ENCODE peak calls at places on chromosome 20, in eight cellular contexts. N is fibroblast of lung, J is mesendoderm, A is PC-9, Y is cardiac muscle cell, B is left ventricle myocardium inferior, G is tibial nerve, X is uterus. U is an unnamed sample. For H3K27me3, the result is how much of the 10 kb centered on the place peaks cover.

GRCh38 chr20:684676-685319 is 9.2 kb upstream of the SCRT2 start:
- DNase-seq in X (no peak), N (no peak), B (no peak), G (no peak), Y (no peak), J (no peak), A (no peak), U (no peak)

GRCh38 chr20:18749528-18749927 is 64.1 kb upstream of the SCP2D1 start:
- DNase-seq in G (no peak), N (no peak), A (no peak), B (no peak), X (no peak), Y (no peak), J (no peak), U (no peak)

GRCh38 chr20:3473944-3474343 is 3.1 kb downstream of the ATRN start:
- DNase-seq in Y (no peak), B (no peak), X (no peak), G (no peak), A (no peak), N (no peak), J (no peak), U (no peak)

GRCh38 chr20:60054716-60055371 is 96.6 kb downstream of the CDH26 start:
- DNase-seq in B (no peak), J (no peak), N (no peak), Y (no peak), X (no peak), A (no peak), G (no peak), U (peak)

GRCh38 chr20:2125474-2126112 is 24.0 kb downstream of the STK35 start:
- DNase-seq in Y (no peak), J (no peak), B (peak), X (no peak), A (no peak), N (no peak), G (no peak), U (no peak)

GRCh38 chr20:8267009-8267408 is 134.9 kb downstream of the PLCB1 start:
- DNase-seq in G (no peak), J (no peak), X (no peak), A (no peak), N (no peak), Y (no peak), B (no peak), U (no peak)

GRCh38 chr20:33232486-33233072 is 3.2 kb upstream of the BPIFA1 start:
- DNase-seq in X (no peak), N (no peak), A (no peak), J (no peak), B (no peak), Y (peak), G (no peak), U (no peak)

GRCh38 chr20:14342910-14343309 is 5.5 kb upstream of the FLRT3 start:
- DNase-seq in N (no peak), J (no peak), B (no peak), Y (peak), X (no peak), G (no peak), A (no peak), U (no peak)

GRCh38 chr20:52294106-52294628 is 102.6 kb upstream of the ZFP64 start:
- DNase-seq in N (peak), Y (no peak), X (no peak), A (no peak), B (no peak), G (no peak), J (no peak), U (no peak)

GRCh38 chr20:7333846-7334245 is 566.4 kb downstream of the BMP2 start:
- DNase-seq in B (no peak), N (no peak), G (no peak), X (no peak), J (no peak), A (no peak), Y (no peak), U (no peak)

GRCh38 chr20:50733644-50734349 is 2.4 kb downstream of the PARD6B start:
- DNase-seq in N (no peak), X (no peak), B (no peak), G (no peak), Y (no peak), J (no peak), A (no peak), U (no peak)

GRCh38 chr20:47501117-47501482 is 587 bp upstream of the NCOA3 start:
- DNase-seq in J (no peak), X (no peak), Y (no peak), B (no peak), N (peak), G (no peak), A (no peak), U (no peak)

GRCh38 chr20:32583581-32584045 is 1.5 kb downstream of the NOL4L start:
- DNase-seq in G (no peak), Y (peak), N (no peak), X (no peak), J (peak), A (peak), B (no peak), U (no peak)

GRCh38 chr20:3658708-3659491 is 4.3 kb downstream of the GFRA4 start:
- DNase-seq in J (no peak), G (no peak), X (no peak), B (no peak), N (no peak), Y (no peak), A (no peak), U (peak)

GRCh38 chr20:48880331-48880730 is 41.2 kb upstream of the ARFGEF2 start:
- DNase-seq in B (no peak), X (no peak), G (no peak), J (no peak), A (no peak), Y (no peak), N (no peak), U (no peak)

GRCh38 chr20:36110936-36111445 is 43.5 kb upstream of the EPB41L1 start:
- DNase-seq in Y (no peak), B (no peak), N (no peak), X (no peak), A (no peak), J (no peak), G (no peak), U (no peak)

GRCh38 chr20:57417830-57418780 is 26.9 kb downstream of the RBM38 start:
- DNase-seq in J (no peak), G (no peak), N (no peak), Y (no peak), B (no peak), X (no peak), A (no peak), U (no peak)

GRCh38 chr20:57414867-57415592 is 23.8 kb downstream of the RBM38 start:
- DNase-seq in X (no peak), J (no peak), Y (no peak), N (peak), A (peak), G (no peak), B (no peak), U (peak)

GRCh38 chr20:57415791-57416190 is 24.6 kb downstream of the RBM38 start:
- DNase-seq in B (no peak), Y (no peak), G (no peak), J (no peak), N (no peak), A (no peak), X (no peak), U (no peak)

GRCh38 chr20:57416296-57417022 is 25.3 kb downstream of the RBM38 start:
- DNase-seq in B (no peak), G (no peak), J (no peak), Y (no peak), X (no peak), N (no peak), A (no peak), U (no peak)

GRCh38 chr20:57417051-57417689 is 26.0 kb downstream of the RBM38 start:
- DNase-seq in G (no peak), Y (no peak), X (no peak), N (no peak), J (no peak), B (no peak), A (no peak), U (no peak)
- H3K27me3 ChIP-seq in G (under half), Y (under half), X (under half), N (under half), J (under half), B (under half), A (under half), U (under half)

GRCh38 chr20:21707999-21708737 is 2.7 kb downstream of the PAX1 start:
- DNase-seq in N (no peak), A (no peak), X (no peak), B (no peak), Y (no peak), G (no peak), J (no peak), U (no peak)

GRCh38 chr20:21704408-21705385 is 767 bp upstream of the PAX1 start:
- DNase-seq in N (no peak), A (no peak), Y (no peak), G (no peak), X (no peak), J (peak), B (no peak), U (no peak)

GRCh38 chr20:21707267-21707666 is 1.8 kb downstream of the PAX1 start:
- DNase-seq in X (no peak), B (no peak), Y (no peak), G (no peak), J (no peak), N (no peak), A (no peak), U (no peak)

GRCh38 chr20:21705466-21706344 is at the start of gene PAX1:
- DNase-seq in Y (peak), G (no peak), N (no peak), B (no peak), J (no peak), X (no peak), A (no peak), U (no peak)

DNA sequence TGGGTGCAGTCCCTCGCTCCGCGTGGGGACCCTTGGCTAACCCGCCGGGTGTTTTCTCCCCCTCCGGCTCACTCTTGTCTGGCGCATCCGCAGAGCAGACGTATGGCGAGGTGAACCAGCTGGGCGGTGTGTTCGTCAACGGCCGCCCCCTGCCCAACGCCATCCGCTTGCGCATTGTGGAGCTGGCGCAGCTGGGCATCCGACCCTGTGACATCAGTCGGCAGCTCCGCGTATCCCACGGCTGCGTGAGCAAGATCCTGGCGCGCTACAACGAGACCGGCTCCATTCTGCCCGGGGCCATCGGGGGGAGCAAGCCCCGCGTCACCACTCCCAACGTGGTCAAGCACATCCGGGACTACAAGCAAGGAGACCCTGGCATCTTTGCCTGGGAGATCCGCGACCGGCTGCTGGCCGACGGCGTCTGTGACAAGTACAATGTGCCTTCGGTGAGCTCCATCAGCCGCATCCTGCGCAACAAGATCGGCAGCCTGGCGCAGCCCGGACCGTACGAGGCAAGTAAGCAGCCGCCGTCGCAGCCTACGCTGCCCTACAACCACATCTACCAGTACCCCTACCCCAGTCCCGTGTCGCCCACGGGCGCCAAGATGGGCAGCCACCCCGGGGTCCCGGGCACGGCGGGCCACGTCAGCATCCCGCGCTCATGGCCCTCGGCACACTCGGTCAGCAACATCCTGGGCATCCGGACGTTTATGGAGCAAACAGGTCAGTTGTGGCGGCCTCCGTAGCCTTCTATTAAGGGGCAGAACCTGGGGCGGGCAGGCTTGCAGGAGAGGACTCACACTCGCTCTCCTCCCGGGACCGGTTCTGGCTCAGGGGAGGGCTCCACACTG is 1.1 kb downstream of the PAX1 start:
- DNase-seq in B (no peak), J (no peak), X (no peak), A (no peak), G (no peak), N (no peak), Y (no peak), U (no peak)
- H3K27me3 ChIP-seq in B (half or more), J (half or more), X (under half), A (half or more), G (half or more), N (under half), Y (half or more), U (under half)

DNA sequence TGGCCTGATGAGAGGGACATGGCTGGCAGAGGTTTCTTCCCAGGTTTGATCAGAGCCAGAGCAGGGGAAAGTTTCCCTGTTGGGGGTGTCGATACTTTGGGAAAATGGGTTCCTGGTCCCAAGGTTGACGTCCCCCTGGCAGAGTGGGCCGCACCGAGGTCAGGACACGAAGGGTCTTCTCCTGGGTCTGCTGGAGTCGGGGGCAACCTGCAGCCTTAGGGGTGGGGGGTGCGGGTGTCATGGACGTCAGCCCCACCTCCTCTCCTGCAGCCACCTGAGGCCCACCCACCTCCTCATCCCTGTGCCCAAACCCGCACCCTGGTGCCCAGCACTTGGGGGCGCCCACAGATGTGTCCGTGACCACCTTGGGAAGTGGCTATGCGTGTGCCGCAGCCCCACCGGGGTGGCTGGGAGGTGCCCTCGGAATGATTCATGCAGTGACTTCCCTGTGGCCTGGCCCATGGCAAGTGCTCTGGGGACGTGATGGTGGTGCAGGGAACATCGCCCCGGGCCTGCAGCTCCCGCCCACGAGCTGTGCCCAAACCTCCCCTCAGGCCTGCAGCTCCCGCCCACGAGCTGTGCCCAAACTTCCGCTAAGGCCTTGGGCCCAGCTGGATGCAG is 64.9 kb downstream of the YTHDF1 start:
- DNase-seq in B (no peak), X (no peak), N (no peak), Y (no peak), G (no peak), J (no peak), A (no peak), U (peak)
- H3K27me3 ChIP-seq in B (half or more), X (under half), N (under half), Y (under half), G (half or more), J (under half), A (half or more), U (under half)

GRCh38 chr20:24002896-24003295 is 14.3 kb upstream of the GGTLC1 start:
- DNase-seq in J (no peak), N (no peak), G (no peak), Y (no peak), B (no peak), A (no peak), X (no peak), U (no peak)
- H3K27me3 ChIP-seq in J (under half), N (under half), G (under half), Y (under half), B (half or more), A (under half), X (under half), U (under half)

GRCh38 chr20:46108435-46108841 is 9.7 kb upstream of the CD40 start:
- DNase-seq in G (no peak), Y (no peak), B (no peak), X (no peak), J (no peak), A (no peak), N (no peak), U (no peak)
- H3K27me3 ChIP-seq in G (under half), Y (under half), B (half or more), X (under half), J (under half), A (half or more), N (under half), U (under half)

GRCh38 chr20:61812121-61812520 is 253.6 kb downstream of the TAF4 start:
- DNase-seq in X (no peak), J (no peak), A (no peak), N (no peak), G (no peak), B (no peak), Y (no peak), U (peak)
- H3K27me3 ChIP-seq in X (under half), J (under half), A (half or more), N (under half), G (under half), B (half or more), Y (under half), U (under half)

DNA sequence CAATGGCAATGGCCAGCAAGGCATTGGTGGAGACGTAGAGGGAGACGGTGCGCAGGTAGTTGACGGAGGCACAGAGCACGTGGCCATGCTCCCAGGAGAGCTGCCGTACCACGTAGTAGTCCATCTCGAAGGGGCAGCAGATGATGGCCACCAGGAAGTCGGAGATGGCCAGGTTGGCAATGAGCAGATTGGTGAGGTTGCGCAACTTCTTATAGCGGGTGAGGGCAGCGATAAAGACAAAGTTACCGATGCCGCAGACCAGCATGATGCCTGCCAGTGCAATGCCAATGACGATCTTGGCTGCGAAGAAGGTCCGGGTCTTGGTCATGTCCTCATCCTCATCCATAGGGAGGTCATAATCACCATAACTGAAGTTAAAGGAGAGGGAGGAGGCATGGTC is 2.8 kb downstream of the PROKR2 start:
- DNase-seq in X (no peak), B (no peak), A (no peak), N (no peak), G (no peak), Y (no peak), J (no peak), U (no peak)
- H3K27me3 ChIP-seq in X (under half), B (half or more), A (under half), N (under half), G (under half), Y (half or more), J (under half), U (under half)

DNA sequence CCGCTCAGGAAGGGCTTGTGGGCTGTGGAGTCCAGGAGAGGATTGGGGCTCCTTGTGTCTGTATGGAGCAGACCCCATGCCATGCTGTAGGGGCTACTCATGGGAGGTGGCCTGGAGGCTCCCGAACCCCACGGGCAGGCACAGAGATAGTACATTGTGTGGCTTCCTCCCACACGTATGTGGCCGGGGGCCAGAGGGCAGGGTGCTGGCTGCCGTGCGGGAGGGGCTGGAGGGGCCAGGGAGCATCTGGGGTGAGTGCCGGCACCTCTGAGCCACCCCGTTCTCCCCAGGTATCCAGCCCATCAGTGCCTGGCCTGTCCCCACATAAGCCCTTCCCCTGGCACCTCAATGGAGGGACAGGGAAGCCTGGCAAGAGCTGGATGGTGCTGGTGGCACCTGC is 7.6 kb downstream of the RBBP8NL start:
- DNase-seq in X (no peak), N (no peak), A (no peak), B (no peak), J (no peak), G (no peak), Y (no peak), U (no peak)
- H3K27me3 ChIP-seq in X (under half), N (under half), A (under half), B (half or more), J (under half), G (under half), Y (under half), U (under half)

GRCh38 chr20:46176744-46177378 is 58.7 kb downstream of the CD40 start:
- DNase-seq in Y (no peak), X (no peak), A (no peak), B (no peak), J (no peak), N (no peak), G (no peak), U (no peak)
- H3K27me3 ChIP-seq in Y (under half), X (under half), A (half or more), B (half or more), J (under half), N (under half), G (half or more), U (under half)